ENCODE peak calls at places on chromosomes 2 and 18, in four cellular contexts. D is HL-60, R is K562, Y is GM12878. I is an unnamed sample.
A peak's percentile ranks its signal among the peaks of the same experiment; 100 is the strongest.

GRCh38 chr2:128477891-128478290 is 159.2 kb upstream of the HS6ST1 start:
- DNase-seq in D (no peak), R (no peak), Y (no peak), I (no peak)

GRCh38 chr2:127573298-127573697 is 37.8 kb downstream of the MYO7B start:
- DNase-seq in D (no peak), R (no peak), Y (no peak), I (no peak)

GRCh38 chr18:39178171-39178570 is 1612.6 kb upstream of the CELF4 start:
- DNase-seq in D (no peak), R (no peak), Y (no peak), I (no peak)

GRCh38 chr2:66364495-66364992 is 70.4 kb upstream of the MEIS1 start:
- DNase-seq in D (no peak), R (no peak), Y (no peak), I (no peak)

GRCh38 chr18:80246656-80247402 is 485 bp downstream of the PARD6G start:
- DNase-seq in D (no peak), R (peak; percentile 55), Y (no peak), I (peak; percentile 46)

GRCh38 chr2:109674894-109675534 is 60.9 kb downstream of the SOWAHC start:
- DNase-seq in D (no peak), R (no peak), Y (no peak), I (no peak)

GRCh38 chr2:181574321-181574720 is 82.6 kb downstream of the CERKL start:
- DNase-seq in D (no peak), R (no peak), Y (no peak), I (no peak)

GRCh38 chr2:70922591-70923234 is 13.0 kb upstream of the ATP6V1B1 start:
- DNase-seq in D (no peak), R (no peak), Y (no peak), I (no peak)

GRCh38 chr2:28436525-28437051 is 43.9 kb downstream of the FOSL2 start:
- DNase-seq in D (no peak), R (no peak), Y (no peak), I (no peak)

GRCh38 chr2:214543386-214543955 is 132.6 kb downstream of the VWC2L start:
- DNase-seq in D (no peak), R (no peak), Y (no peak), I (no peak)
- TF ChIP-seq SPI1 in D (no peak), R (no peak), Y (no peak), I (no peak)

GRCh38 chr2:129929321-129930290 is 49.9 kb upstream of the RAB6C start:
- DNase-seq in D (no peak), R (no peak), Y (no peak), I (no peak)
- TF ChIP-seq SPI1 in D (no peak), R (no peak), Y (no peak), I (no peak)

GRCh38 chr18:58135806-58136331 is 91.8 kb downstream of the NEDD4L start:
- DNase-seq in D (peak; percentile 61), R (peak; percentile 75), Y (peak; percentile 45), I (peak; percentile 66)
- TF ChIP-seq SPI1 in D (no peak), R (no peak), Y (no peak), I (no peak)

DNA sequence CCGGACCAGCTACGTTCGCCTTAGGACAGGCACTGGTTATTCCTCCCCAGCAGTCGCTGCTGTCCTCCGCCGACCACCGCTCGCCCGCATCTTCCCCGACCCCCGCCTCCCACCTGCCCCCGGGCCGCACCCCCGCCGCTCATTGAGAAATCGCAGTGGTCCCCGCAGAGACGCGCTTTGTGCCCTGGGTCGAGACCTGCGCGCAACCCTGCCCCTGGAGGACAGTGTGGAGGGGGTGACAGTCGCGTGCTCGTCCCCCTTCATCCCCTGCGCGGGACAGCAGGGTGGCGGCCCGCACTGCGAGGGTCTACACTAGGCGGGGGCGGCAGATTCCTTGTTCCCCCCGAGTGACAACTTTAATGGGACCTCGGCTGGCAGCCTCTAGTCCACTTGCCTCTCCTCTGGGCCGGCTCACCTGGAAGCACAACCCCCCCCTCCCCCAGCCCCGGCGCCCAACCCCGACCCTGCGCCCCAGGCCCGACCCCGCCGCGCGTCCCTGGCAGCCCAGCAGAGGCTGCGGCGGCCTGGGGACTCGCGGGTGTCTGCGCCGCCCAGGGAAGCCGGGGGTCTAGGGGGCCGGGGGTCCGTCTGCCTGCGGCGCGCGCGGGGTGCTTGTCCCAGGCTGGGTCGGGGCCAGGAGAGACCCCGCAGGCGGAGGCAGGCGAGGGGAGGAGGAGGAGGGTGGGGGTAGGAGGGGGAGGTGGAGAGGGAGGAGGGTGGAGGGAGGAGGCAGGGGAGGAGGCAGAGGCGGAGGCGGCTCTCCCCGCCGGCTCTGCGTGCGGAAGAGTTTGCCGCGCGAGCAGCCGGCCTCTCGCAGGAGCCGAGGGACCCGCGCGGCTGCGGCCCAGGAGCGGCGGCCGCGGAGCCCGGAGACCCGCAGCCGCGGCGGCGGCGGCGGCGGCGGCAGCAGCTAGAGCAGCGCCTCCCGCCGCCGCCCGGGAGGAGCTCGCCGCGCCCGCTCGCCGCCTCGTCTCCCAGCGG is at the start of gene NPAS2:
- DNase-seq in D (no peak), R (peak; percentile 18), Y (no peak), I (no peak)
- TF ChIP-seq SPI1 in D (no peak), R (no peak), Y (no peak), I (no peak)

I was measured in GM12891.